ENCODE peak calls at places on chromosome 12, in six cellular contexts. P is HCT116, B is cardiac fibroblast, G is stomach, U is fibroblast of pulmonary artery, N is heart left ventricle. H is an unnamed sample.

GRCh38 chr12:52029686-52030085 is 21.6 kb upstream of the NR4A1 start:
- DNase-seq in P (no peak), B (peak), G (peak), U (peak), N (peak), H (peak)

GRCh38 chr12:52155048-52155868 is 36.6 kb downstream of the KRT80 start:
- DNase-seq in P (no peak), B (peak), G (no peak), U (peak), N (peak), H (peak)

GRCh38 chr12:117202556-117202955 is 12.3 kb upstream of the FBXO21 start:
- DNase-seq in P (no peak), B (no peak), G (no peak), U (no peak), N (no peak), H (no peak)

GRCh38 chr12:50196537-50196936 is 29.4 kb upstream of the CERS5 start:
- DNase-seq in P (no peak), B (no peak), G (no peak), U (no peak), N (no peak), H (no peak)

GRCh38 chr12:67410246-67410645 is 141.1 kb downstream of the CAND1 start:
- DNase-seq in P (no peak), B (no peak), G (no peak), U (no peak), N (no peak), H (no peak)

GRCh38 chr12:121773011-121773777 is 20.3 kb downstream of the RHOF start:
- DNase-seq in P (peak), B (peak), G (peak), U (peak), N (peak), H (no peak)

GRCh38 chr12:1093166-1093751 is 102.2 kb downstream of the ERC1 start:
- DNase-seq in P (peak), B (peak), G (no peak), U (peak), N (no peak), H (no peak)

GRCh38 chr12:43742106-43742505 is 16.5 kb downstream of the PUS7L start:
- DNase-seq in P (no peak), B (peak), G (no peak), U (peak), N (no peak), H (peak)

GRCh38 chr12:7588703-7589329 is 76.9 kb downstream of the APOBEC1 start:
- DNase-seq in P (peak), B (peak), G (peak), U (peak), N (no peak), H (no peak)

GRCh38 chr12:42510823-42511222 is 78.7 kb downstream of the PRICKLE1 start:
- DNase-seq in P (no peak), B (no peak), G (no peak), U (no peak), N (no peak), H (no peak)

GRCh38 chr12:121388421-121388981 is 11.4 kb upstream of the RNF34 start:
- DNase-seq in P (no peak), B (peak), G (no peak), U (peak), N (no peak), H (no peak)

GRCh38 chr12:102833687-102834435 is 83.2 kb downstream of the PAH start:
- DNase-seq in P (no peak), B (no peak), G (no peak), U (no peak), N (no peak), H (no peak)

GRCh38 chr12:109949089-109949488 is 47.1 kb downstream of the GIT2 start:
- DNase-seq in P (no peak), B (peak), G (no peak), U (peak), N (no peak), H (peak)

GRCh38 chr12:34097213-34097612 is 74.9 kb downstream of the ALG10 start:
- DNase-seq in P (no peak), B (no peak), G (no peak), U (no peak), N (no peak), H (no peak)

GRCh38 chr12:66196806-66197205 is 7.8 kb downstream of the IRAK3 start:
- DNase-seq in P (no peak), B (peak), G (no peak), U (peak), N (no peak), H (no peak)

DNA sequence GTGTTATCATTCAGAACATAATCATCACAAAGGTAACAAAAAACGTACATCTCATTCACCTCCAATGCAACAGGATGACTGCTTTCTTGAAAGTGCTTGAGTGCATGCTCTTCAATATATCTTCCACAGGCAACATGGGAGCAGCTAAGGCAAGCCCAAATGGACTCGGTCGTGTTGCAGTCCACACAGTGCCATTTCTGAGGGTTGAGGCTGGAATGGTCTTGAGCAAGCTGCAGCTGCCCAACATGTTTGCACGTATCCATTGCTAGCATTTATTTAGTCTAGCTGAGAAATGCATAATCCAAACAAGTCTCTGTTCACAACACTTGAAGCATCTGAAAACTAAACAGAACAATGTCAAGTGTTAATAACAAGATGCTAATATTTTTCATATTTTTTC is 17.3 kb downstream of the USP44 start:
- DNase-seq in P (no peak), B (no peak), G (no peak), U (no peak), N (no peak), H (no peak)
- TF ChIP-seq CTCF in P (no peak), B (no peak), G (no peak), U (no peak), N (no peak), H (no peak)

GRCh38 chr12:80636832-80637231 is 70.6 kb upstream of the MYF6 start:
- DNase-seq in P (no peak), B (no peak), G (no peak), U (no peak), N (no peak), H (no peak)
- H3K4me3 ChIP-seq in P (no peak), B (no peak), G (no peak), U (no peak), N (no peak), H (no peak)

GRCh38 chr12:96050139-96050538 is 14.8 kb upstream of the LTA4H start:
- DNase-seq in P (no peak), B (no peak), G (no peak), U (no peak), N (no peak), H (no peak)

GRCh38 chr12:96047621-96048211 is 12.3 kb upstream of the LTA4H start:
- DNase-seq in P (peak), B (peak), G (peak), U (peak), N (peak), H (peak)

GRCh38 chr12:96049096-96049495 is 13.7 kb upstream of the LTA4H start:
- DNase-seq in P (no peak), B (no peak), G (no peak), U (no peak), N (no peak), H (no peak)

GRCh38 chr12:96047151-96047620 is 11.8 kb upstream of the LTA4H start:
- DNase-seq in P (no peak), B (no peak), G (no peak), U (no peak), N (no peak), H (no peak)

DNA sequence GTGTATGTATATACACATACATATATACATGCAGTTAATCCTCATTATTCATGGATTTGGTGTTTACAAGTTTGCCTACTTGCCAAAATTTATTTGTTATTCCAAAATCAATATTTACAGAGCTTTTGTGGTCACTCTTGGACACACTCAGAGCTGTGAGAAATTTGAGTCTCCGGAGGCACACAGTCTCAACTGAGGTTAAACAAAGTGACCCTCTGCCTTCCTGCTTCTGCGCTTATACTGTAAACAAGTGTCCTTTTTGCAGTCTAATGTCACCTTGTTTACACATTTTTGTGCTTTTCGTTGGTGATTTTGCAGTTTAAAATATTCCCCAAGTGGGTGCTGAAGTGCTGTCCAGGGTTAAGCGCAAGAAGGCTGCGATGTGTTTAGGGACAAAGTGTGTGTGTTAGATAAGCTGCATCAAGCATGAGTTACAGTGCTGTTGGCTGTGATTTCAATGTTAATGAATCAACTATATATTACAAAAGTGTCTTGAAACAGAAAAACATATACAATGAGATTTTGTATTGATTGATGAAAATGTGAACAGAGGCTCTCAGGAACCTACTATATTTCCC is 13.1 kb upstream of the LTA4H start:
- DNase-seq in P (no peak), B (no peak), G (no peak), U (no peak), N (no peak), H (no peak)
- TF ChIP-seq CTCF in P (no peak), B (no peak), G (no peak), U (no peak), N (no peak), H (no peak)

DNA sequence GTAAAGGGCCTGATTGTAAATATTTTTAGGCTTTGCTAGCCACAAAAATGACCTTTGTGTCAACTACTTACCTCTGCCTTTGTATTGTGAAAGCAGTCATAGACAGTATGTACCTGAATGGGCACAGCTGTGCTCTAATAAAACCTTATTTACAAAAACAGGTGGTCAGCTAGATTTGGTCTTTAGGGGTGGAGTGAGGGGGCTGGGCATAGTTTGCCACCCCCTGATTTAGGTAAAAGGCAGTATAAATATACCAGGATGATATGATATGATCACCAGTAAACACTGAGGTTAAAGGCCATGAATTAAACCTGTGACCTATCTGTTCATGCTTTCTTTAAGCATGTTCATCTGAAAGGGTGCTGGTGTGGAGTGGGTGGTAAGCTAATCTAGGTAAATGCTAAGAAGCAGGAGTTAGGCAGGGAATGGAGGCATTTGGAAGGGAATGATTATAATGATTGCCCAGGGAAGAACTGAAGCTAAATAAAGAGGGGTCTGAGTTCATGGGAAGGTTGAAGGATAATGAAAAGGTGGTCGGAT is 77.1 kb upstream of the BCAT1 start:
- DNase-seq in P (no peak), B (no peak), G (no peak), U (no peak), N (no peak), H (no peak)
- H3K4me3 ChIP-seq in P (no peak), B (no peak), G (no peak), U (no peak), N (no peak), H (no peak)

DNA sequence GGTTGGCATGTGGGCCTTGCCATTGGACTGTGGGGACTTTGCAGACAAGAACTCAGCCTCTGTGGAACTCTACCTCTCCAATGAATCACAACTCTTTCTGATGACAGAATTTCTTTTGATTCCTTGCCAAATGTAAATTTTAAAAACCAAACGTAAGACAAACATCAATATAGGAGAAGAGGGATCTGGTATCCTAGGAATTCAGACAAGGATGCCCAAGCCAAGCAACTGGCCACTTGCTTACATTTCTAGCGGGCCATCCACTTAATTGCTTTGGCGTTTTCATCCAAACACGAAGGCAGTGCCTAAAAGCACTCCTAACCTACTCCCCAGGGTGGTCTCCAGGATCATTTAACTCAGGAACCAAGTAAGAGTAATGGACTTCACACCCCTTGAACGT is 23.4 kb upstream of the RAB35 start:
- DNase-seq in P (no peak), B (no peak), G (no peak), U (no peak), N (no peak), H (no peak)
- TF ChIP-seq CTCF in P (no peak), B (no peak), G (no peak), U (no peak), N (no peak), H (no peak)

GRCh38 chr12:103836345-103836744 is 4.7 kb downstream of the NT5DC3 start:
- DNase-seq in P (no peak), B (no peak), G (no peak), U (no peak), N (no peak), H (no peak)

GRCh38 chr12:103839893-103840292 is 1.1 kb downstream of the NT5DC3 start:
- DNase-seq in P (no peak), B (no peak), G (no peak), U (no peak), N (no peak), H (no peak)

GRCh38 chr12:103839103-103839502 is 1.9 kb downstream of the NT5DC3 start:
- DNase-seq in P (no peak), B (peak), G (no peak), U (no peak), N (no peak), H (no peak)

GRCh38 chr12:103840399-103840880 is 594 bp downstream of the NT5DC3 start:
- DNase-seq in P (no peak), B (no peak), G (no peak), U (no peak), N (peak), H (no peak)

DNA sequence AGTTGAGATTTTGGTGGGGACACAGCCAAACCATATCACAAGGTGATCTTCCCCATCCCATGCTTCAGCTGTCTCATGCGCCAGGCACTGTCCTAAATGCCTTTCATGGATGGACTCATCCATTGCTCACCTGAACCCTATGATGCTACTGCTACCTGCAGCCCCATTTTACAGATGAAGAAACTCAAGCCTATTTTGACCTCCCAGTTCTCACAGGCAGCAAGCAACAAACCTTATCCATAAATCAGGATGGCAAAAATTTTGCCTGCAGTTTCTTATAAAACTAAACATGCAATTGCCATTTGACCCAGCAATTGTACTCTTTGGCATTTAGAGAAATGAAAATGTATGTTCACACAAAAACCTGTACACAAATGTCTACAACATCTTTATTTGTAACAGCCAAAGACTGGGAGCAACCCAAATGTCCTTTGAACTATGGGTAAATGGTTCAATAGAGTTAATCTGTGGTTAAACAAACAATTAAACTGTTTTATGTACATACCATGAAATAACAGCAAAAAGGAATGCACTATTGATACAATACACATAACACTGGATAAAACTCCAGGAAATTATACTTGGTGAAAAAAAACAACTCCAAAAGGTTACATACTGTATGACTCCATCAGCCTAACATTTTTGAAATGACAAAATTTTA is 2.6 kb downstream of the NT5DC3 start:
- DNase-seq in P (no peak), B (no peak), G (no peak), U (no peak), N (no peak), H (no peak)
- H3K4me3 ChIP-seq in P (no peak), B (no peak), G (no peak), U (no peak), N (no peak), H (no peak)

DNA sequence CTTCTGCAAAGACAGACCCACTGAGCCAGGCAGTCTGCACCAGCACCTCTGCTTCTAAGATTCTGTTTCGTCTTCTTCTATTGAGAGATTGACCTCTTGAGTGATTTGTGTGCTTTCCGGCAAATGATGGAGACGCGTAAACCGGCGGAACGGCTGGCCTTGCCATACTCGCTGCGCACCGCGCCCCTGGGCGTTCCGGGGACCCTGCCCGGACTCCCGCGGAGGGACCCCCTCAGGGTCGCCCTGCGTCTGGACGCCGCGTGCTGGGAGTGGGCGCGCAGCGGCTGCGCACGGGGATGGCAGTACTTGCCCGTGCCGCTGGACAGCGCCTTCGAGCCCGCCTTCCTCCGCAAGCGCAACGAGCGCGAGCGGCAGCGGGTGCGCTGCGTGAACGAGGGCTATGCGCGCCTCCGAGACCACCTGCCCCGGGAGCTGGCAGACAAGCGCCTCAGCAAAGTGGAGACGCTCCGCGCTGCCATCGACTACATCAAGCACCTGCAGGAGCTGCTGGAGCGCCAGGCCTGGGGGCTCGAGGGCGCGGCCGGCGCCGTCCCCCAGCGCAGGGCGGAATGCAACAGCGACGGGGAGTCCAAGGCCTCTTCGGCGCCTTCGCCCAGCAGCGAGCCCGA is 703 bp downstream of the ASCL4 start:
- DNase-seq in P (no peak), B (no peak), G (peak), U (no peak), N (no peak), H (no peak)
- TF ChIP-seq CTCF in P (no peak), B (no peak), G (no peak), U (no peak), N (no peak), H (no peak)

DNA sequence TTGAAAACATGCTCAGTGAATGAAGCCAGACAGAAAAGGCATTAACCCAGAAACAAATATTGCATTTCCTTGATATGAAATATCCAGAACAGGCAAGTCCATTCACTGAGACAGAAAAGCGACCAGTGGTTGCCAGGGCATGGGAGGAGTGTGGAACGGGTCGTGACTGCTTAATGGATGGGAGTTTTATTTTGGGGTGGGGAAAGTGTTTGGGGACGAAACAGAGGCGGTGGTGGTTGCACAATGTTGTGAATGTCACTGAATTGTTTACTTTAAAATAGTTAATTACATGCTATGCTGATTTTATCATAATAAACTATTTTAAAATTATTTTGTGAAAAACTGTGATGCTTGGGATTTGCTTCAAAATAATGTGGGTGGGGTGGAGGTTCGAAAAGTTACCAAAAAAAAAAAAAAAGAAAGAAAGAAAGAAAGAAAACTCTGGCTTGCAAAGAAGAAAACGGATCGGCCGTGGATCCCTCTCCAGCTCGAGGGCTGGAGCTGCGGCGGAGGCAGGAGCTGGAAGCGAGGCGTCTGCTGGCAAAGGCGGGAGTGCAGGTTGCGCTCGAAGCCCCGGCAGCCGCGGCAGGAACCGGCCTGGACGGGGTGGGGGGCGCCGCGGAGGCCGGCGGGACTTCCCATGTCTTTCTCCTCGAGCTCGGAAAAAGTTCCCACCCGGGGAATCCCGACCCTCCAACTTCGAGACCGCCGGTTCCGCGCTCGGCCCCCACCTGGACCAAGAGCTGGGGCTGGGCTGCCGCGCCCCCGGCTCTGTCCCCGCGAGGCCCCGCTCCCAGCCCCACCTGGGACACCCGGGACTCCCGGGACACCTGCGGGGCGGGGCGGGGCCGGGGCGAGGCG is 524 bp upstream of the P2RX2 start:
- DNase-seq in P (no peak), B (no peak), G (no peak), U (no peak), N (no peak), H (no peak)
- H3K4me3 ChIP-seq in P (no peak), B (no peak), G (peak), U (no peak), N (no peak), H (no peak)

H was measured in retinal pigment epithelial cell.